ENCODE peak calls at places on chromosomes 2 and 18, in nine cellular contexts. S is H9, K is IMR-90, W is SK-N-SH, N is trophoblast cell, G is endothelial cell of umbilical vein, L is GM23248, V is K562, B is MM.1S. I is an unnamed sample.

GRCh38 chr2:39696838-39697237 is 31.1 kb downstream of the TMEM178A start:
- DNase-seq in S (no peak), K (peak), W (peak), N (no peak), G (peak), L (peak), V (no peak), B (no peak), I (peak)

GRCh38 chr18:75207298-75208054 is 1.5 kb downstream of the PTGR3 start:
- DNase-seq in S (no peak), K (peak), W (no peak), N (no peak), G (no peak), L (peak), V (no peak), B (no peak), I (peak)

GRCh38 chr2:82120120-82120519 is 1815.6 kb upstream of the LRRTM1 start:
- DNase-seq in S (no peak), K (no peak), W (no peak), N (no peak), G (no peak), L (no peak), V (no peak), B (no peak), I (no peak)

GRCh38 chr2:47043891-47044239 is 111.2 kb downstream of the STPG4 start:
- DNase-seq in S (no peak), K (no peak), W (no peak), N (no peak), G (no peak), L (no peak), V (no peak), B (no peak), I (no peak)

GRCh38 chr2:225002039-225002655 is 40.1 kb downstream of the DOCK10 start:
- DNase-seq in S (peak), K (peak), W (peak), N (peak), G (peak), L (peak), V (peak), B (peak), I (peak)

GRCh38 chr2:8539743-8540551 is 141.9 kb upstream of the ID2 start:
- DNase-seq in S (peak), K (no peak), W (peak), N (peak), G (no peak), L (no peak), V (no peak), B (no peak), I (peak)

GRCh38 chr2:66334237-66335054 is 100.5 kb upstream of the MEIS1 start:
- DNase-seq in S (peak), K (no peak), W (no peak), N (no peak), G (no peak), L (peak), V (no peak), B (peak), I (no peak)

GRCh38 chr2:154455201-154455600 is 243.3 kb upstream of the KCNJ3 start:
- DNase-seq in S (no peak), K (no peak), W (no peak), N (no peak), G (no peak), L (peak), V (no peak), B (no peak), I (no peak)

GRCh38 chr2:51290725-51291124 is 258.8 kb upstream of the NRXN1 start:
- DNase-seq in S (no peak), K (peak), W (no peak), N (no peak), G (peak), L (no peak), V (no peak), B (no peak), I (peak)

GRCh38 chr2:237490805-237491194 is 3.7 kb downstream of the MLPH start:
- DNase-seq in S (no peak), K (no peak), W (no peak), N (no peak), G (no peak), L (no peak), V (no peak), B (no peak), I (no peak)

GRCh38 chr2:109081374-109081773 is 47.6 kb upstream of the SH3RF3 start:
- DNase-seq in S (no peak), K (no peak), W (no peak), N (no peak), G (no peak), L (no peak), V (no peak), B (no peak), I (no peak)

GRCh38 chr2:140586379-140586778 is 1544.4 kb downstream of the LRP1B start:
- DNase-seq in S (peak), K (peak), W (peak), N (no peak), G (peak), L (peak), V (no peak), B (peak), I (no peak)

GRCh38 chr2:230447036-230447435 is 31.0 kb downstream of the SP100 start:
- DNase-seq in S (no peak), K (no peak), W (no peak), N (no peak), G (no peak), L (no peak), V (no peak), B (no peak), I (no peak)

GRCh38 chr2:95072424-95072823 is 46.9 kb downstream of the MAL start:
- DNase-seq in S (no peak), K (no peak), W (no peak), N (no peak), G (no peak), L (no peak), V (no peak), B (no peak), I (no peak)

GRCh38 chr2:240232264-240232915 is 91.9 kb upstream of the OTOS start:
- DNase-seq in S (no peak), K (no peak), W (no peak), N (no peak), G (no peak), L (no peak), V (no peak), B (no peak), I (peak)

GRCh38 chr2:101770672-101771071 is 73.2 kb downstream of the MAP4K4 start:
- DNase-seq in S (no peak), K (peak), W (peak), N (peak), G (peak), L (peak), V (peak), B (peak), I (no peak)

GRCh38 chr2:122193622-122194021 is 438.2 kb downstream of the TSN start:
- DNase-seq in S (no peak), K (peak), W (no peak), N (no peak), G (no peak), L (no peak), V (peak), B (no peak), I (no peak)

GRCh38 chr2:96090527-96090926 is 25.8 kb downstream of the ADRA2B start:
- DNase-seq in S (no peak), K (peak), W (no peak), N (peak), G (no peak), L (no peak), V (no peak), B (no peak), I (no peak)

GRCh38 chr2:240398711-240399267 is 36.7 kb upstream of the GPC1 start:
- DNase-seq in S (peak), K (no peak), W (no peak), N (no peak), G (no peak), L (no peak), V (no peak), B (no peak), I (peak)

GRCh38 chr2:158575051-158575635 is 118.4 kb downstream of the PKP4 start:
- DNase-seq in S (no peak), K (peak), W (no peak), N (no peak), G (peak), L (no peak), V (no peak), B (no peak), I (no peak)

GRCh38 chr2:128386066-128386465 is 67.4 kb upstream of the HS6ST1 start:
- DNase-seq in S (peak), K (no peak), W (no peak), N (peak), G (no peak), L (no peak), V (peak), B (no peak), I (peak)

GRCh38 chr18:78878335-78878734 is 101.3 kb upstream of the SALL3 start:
- DNase-seq in S (no peak), K (no peak), W (no peak), N (no peak), G (no peak), L (no peak), V (no peak), B (no peak), I (no peak)

GRCh38 chr2:28326469-28326805 is 66.2 kb upstream of the FOSL2 start:
- DNase-seq in S (no peak), K (no peak), W (no peak), N (no peak), G (no peak), L (no peak), V (no peak), B (no peak), I (peak)

DNA sequence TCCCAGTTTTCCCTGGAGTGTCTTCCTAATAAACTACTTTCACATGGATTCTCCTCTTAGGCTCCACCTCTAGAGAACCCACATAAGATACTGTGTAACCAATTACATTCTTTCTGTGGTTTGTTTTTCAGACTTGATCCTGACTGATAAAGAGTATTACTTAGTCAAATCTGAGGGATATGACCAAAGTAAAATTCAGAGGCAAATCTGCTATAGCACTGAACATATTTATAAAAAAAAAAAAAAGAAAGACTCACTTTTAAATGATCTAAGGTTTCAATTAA is 13.9 kb downstream of the CKAP2L start:
- DNase-seq in S (no peak), K (peak), W (no peak), N (no peak), G (no peak), L (peak), V (no peak), B (no peak), I (no peak)
- H2AFZ ChIP-seq in S (no peak), K (peak), W (peak), N (no peak), G (no peak), L (peak), V (no peak), B (no peak), I (peak)

DNA sequence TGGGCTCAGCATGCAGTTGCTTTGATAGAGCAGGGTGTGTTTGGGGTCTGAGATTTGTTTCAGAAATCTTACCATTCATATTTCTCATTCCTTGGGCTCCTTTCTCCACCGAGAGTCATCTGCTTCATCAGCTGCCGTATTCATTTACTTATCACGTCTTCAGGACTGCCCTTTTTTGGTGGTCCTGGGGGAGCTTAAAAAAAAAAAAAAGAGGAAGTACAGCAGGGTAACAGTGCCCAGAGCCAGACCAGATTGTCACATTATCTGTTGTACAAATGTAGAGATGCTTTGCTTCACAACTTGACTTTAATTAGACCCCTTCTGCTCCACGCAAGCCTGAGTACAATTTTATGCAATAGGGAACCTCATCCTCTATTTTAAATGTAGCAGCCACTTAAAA is 128.3 kb downstream of the PRPF40A start:
- DNase-seq in S (no peak), K (no peak), W (no peak), N (no peak), G (no peak), L (no peak), V (no peak), B (no peak), I (no peak)
- H2AFZ ChIP-seq in S (no peak), K (no peak), W (no peak), N (no peak), G (no peak), L (no peak), V (no peak), B (no peak), I (no peak)

DNA sequence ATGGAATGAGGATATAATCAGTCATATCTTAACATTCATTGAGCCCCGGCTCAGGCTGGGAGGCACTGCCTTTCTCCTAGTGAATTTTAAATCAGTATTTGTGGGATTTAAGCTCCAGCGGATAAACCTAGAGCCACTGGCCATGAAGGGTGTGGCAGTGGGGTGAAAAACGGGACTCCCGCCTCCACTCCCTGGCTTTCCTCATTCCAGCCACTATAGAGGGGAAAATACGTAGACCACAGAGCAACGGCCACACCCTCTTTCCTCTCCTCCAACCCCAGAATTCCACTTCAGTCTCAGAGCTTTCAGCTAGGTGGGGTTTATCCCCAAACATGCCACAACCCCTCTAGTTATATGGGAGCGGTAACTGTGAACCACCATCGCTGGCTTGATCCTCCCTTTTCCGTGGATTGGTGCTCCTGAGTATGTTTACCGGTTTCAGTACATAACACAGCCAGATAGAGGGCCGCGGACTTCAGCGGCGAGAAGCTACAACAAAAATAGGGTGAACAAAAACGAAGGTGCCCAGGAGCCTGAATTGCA is 70.6 kb upstream of the ITGB6 start:
- DNase-seq in S (peak), K (no peak), W (peak), N (peak), G (peak), L (peak), V (no peak), B (no peak), I (peak)
- H2AFZ ChIP-seq in S (no peak), K (peak), W (no peak), N (peak), G (peak), L (peak), V (peak), B (no peak), I (peak)

DNA sequence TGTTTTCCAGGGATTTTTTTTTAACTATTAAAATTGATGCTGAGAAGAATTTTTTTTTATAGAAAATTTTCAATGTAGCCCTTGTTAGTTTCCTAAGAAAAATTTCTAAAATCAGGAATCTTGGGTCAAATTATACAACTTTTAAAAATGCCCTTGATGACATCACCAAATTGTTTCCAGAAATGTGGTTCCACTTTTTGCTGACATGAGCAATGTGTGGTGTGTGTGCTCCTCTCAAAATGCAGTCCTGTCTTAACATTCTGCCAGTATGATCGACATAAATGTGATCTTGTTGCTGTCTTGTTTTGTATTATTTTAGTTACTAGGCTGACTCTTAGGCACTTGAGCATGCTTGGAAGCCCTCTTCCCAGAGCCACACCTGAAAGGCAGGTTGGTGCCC is 89.7 kb upstream of the ST6GAL2 start:
- DNase-seq in S (no peak), K (no peak), W (no peak), N (no peak), G (no peak), L (no peak), V (no peak), B (peak), I (no peak)
- H2AFZ ChIP-seq in S (no peak), K (no peak), W (no peak), N (no peak), G (no peak), L (no peak), V (no peak), B (no peak), I (no peak)